ENCODE peak calls at places on chromosomes 11 and 22, in six cellular contexts. H is A549, J is endothelial cell of umbilical vein, U is K562, S is GM12878, B is HepG2. X is an unnamed sample.

GRCh38 chr22:49968831-49969661 is 8.5 kb downstream of the PIM3 start:
- DNase-seq in H (no peak), J (no peak), U (no peak), S (no peak), B (no peak), X (no peak)

GRCh38 chr22:32926600-32926999 is 125.1 kb downstream of the TIMP3 start:
- DNase-seq in H (peak), J (no peak), U (peak), S (no peak), B (peak), X (peak)

GRCh38 chr11:12789574-12789973 is 115.4 kb downstream of the TEAD1 start:
- DNase-seq in H (no peak), J (no peak), U (no peak), S (no peak), B (no peak), X (no peak)

GRCh38 chr22:19767427-19768380 is 7.1 kb downstream of the TBX1 start:
- DNase-seq in H (no peak), J (no peak), U (peak), S (no peak), B (peak), X (no peak)

GRCh38 chr11:103947566-103947919 is 88.9 kb upstream of the DDI1 start:
- DNase-seq in H (no peak), J (peak), U (no peak), S (no peak), B (no peak), X (no peak)

GRCh38 chr11:129557421-129557820 is 181.8 kb downstream of the BARX2 start:
- DNase-seq in H (no peak), J (no peak), U (no peak), S (no peak), B (no peak), X (no peak)

GRCh38 chr22:20437253-20438065 is at the start of gene SCARF2:
- DNase-seq in H (no peak), J (peak), U (peak), S (no peak), B (no peak), X (no peak)

GRCh38 chr11:70834277-70834940 is 418.0 kb downstream of the SHANK2 start:
- DNase-seq in H (no peak), J (no peak), U (no peak), S (no peak), B (no peak), X (no peak)

GRCh38 chr22:44550666-44551491 is 52.8 kb upstream of the RTL6 start:
- DNase-seq in H (peak), J (peak), U (no peak), S (peak), B (no peak), X (peak)

GRCh38 chr11:65695459-65696241 is 16.4 kb upstream of the KAT5 start:
- DNase-seq in H (no peak), J (peak), U (peak), S (no peak), B (peak), X (no peak)

GRCh38 chr11:75014129-75014528 is 25.4 kb downstream of the NEU3 start:
- DNase-seq in H (peak), J (peak), U (no peak), S (no peak), B (no peak), X (no peak)

GRCh38 chr11:72584293-72584921 is 89.8 kb downstream of the PDE2A start:
- DNase-seq in H (no peak), J (no peak), U (peak), S (no peak), B (no peak), X (no peak)

GRCh38 chr22:45155050-45155840 is 8.5 kb upstream of the NUP50 start:
- DNase-seq in H (no peak), J (peak), U (no peak), S (no peak), B (no peak), X (no peak)

GRCh38 chr11:108032800-108033199 is 24.1 kb downstream of the CUL5 start:
- DNase-seq in H (no peak), J (no peak), U (no peak), S (no peak), B (no peak), X (no peak)

GRCh38 chr22:36467042-36467810 is 14.2 kb downstream of the TXN2 start:
- DNase-seq in H (no peak), J (no peak), U (no peak), S (no peak), B (no peak), X (peak)

GRCh38 chr11:101718406-101718805 is 134.6 kb upstream of the TRPC6 start:
- DNase-seq in H (no peak), J (no peak), U (no peak), S (no peak), B (no peak), X (peak)

GRCh38 chr11:33743291-33743690 is 7.1 kb upstream of the CD59 start:
- DNase-seq in H (no peak), J (no peak), U (no peak), S (no peak), B (no peak), X (no peak)

GRCh38 chr22:32810241-32811133 is 9.0 kb downstream of the TIMP3 start:
- DNase-seq in H (no peak), J (no peak), U (no peak), S (no peak), B (no peak), X (no peak)

GRCh38 chr22:36930041-36930935 is 16.9 kb downstream of the CSF2RB start:
- DNase-seq in H (no peak), J (no peak), U (no peak), S (no peak), B (no peak), X (no peak)

GRCh38 chr22:42446151-42446550 is 13.9 kb upstream of the NFAM1 start:
- DNase-seq in H (no peak), J (no peak), U (no peak), S (no peak), B (no peak), X (no peak)

GRCh38 chr22:33717694-33718396 is 202.4 kb downstream of the LARGE1 start:
- DNase-seq in H (no peak), J (no peak), U (no peak), S (no peak), B (no peak), X (no peak)

GRCh38 chr22:18031670-18032454 is 7.5 kb upstream of the MICAL3 start:
- DNase-seq in H (peak), J (no peak), U (no peak), S (no peak), B (no peak), X (no peak)

GRCh38 chr22:47203554-47203991 is 441.1 kb downstream of the TBC1D22A start:
- DNase-seq in H (no peak), J (no peak), U (no peak), S (no peak), B (no peak), X (no peak)

GRCh38 chr11:15897211-15897960 is 459.0 kb downstream of the SOX6 start:
- DNase-seq in H (peak), J (no peak), U (no peak), S (no peak), B (no peak), X (no peak)

GRCh38 chr11:119721129-119722120 is 7.6 kb downstream of the NECTIN1 start:
- DNase-seq in H (peak), J (peak), U (peak), S (no peak), B (peak), X (no peak)

GRCh38 chr22:22045576-22046335 is 63.2 kb upstream of the TOP3B start:
- DNase-seq in H (no peak), J (no peak), U (no peak), S (no peak), B (no peak), X (no peak)

DNA sequence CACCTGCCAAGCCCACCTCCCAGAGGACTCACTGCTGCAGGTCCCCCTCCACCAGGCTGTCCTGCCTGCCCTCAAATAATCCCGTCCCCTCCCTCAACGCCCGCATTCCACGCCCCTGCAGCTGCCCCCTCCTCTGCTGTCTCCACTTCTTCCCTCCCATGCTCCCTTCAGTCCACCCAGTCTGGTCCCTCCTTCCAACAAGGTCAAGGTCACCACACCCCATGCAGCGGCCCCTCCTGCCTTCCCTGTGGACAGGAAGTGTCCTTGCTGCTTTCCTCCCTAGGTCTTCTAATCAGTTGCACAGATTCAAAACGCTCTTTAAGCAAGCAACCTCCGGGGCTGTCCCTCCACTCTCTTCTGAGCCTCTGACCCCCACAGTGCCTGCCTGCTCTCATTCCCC is 12.1 kb downstream of the MACROD1 start:
- DNase-seq in H (no peak), J (no peak), U (no peak), S (no peak), B (peak), X (no peak)
- TF ChIP-seq MYC in H (no peak), J (no peak), U (no peak), S (no peak), B (no peak), X (no peak)

DNA sequence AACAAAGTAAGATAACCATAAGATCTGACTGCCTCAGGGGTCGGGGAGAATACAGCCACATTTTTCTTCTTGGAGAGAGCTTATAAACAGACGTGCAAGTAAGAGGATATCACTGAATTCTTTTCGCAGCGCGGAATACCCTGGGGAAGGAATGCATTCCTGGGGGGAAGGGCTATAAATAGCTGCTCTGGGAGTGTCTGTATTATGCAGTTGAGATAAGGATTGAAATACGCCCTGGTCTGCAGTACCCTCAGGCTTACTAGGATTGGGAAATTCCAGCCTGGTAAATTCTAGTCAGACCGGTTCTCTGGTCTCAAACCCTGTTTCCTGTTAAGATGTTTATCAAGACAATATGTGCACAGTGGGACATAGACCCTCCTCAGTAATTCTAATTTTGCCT is 1491.7 kb upstream of the RAG2 start:
- DNase-seq in H (peak), J (no peak), U (no peak), S (no peak), B (no peak), X (no peak)
- TF ChIP-seq MYC in H (no peak), J (no peak), U (no peak), S (no peak), B (no peak), X (no peak)

DNA sequence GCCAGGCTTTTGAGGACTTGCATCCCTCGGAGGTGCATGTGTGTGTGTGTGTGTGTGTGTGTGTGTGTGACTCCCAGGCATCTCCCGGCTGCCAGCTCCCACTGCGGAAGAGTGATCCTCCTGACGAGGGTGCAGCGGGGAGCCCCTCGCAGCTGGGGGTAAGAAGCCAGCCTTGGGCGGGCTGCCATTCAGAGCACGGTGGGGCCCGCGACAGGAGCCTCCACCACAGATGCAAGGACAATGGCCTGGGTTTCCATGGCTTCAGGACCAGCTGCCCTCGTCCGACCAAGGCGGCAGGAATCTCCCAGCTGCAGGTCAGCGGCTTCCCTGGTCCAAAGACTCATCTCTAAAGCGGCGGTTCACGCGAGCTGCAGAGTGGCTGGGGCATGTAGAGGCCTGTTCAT is 908.5 kb downstream of the BRD1 start:
- DNase-seq in H (no peak), J (no peak), U (no peak), S (no peak), B (no peak), X (no peak)
- TF ChIP-seq MYC in H (no peak), J (no peak), U (no peak), S (no peak), B (no peak), X (no peak)

DNA sequence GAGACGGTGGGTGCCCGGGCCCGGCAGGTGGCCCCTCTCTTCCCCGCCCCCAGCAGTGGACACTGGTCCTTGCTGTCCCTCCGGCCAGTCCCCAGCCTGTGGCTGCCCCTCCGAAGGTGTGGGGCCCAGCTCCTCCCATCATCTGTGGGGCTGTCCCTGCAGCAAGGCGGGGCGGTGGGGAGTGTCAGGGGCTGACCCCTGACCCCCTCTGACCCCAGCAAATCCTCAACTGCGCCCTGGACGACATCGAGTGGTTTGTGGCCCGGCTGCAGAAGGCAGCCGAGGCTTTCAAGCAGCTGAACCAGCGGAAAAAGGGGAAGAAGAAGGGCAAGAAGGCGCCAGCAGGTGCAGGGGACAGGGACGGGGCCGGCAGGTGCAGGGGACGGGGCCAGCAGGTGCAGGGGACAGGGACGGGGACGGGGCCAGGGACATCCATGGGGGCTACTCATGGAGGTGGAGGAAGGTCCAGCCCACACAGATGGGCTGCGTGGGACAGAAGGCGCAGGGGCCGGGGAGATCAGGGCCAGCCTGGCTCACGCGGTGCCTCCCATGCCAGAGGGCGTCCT is 15.4 kb downstream of the EPS8L2 start:
- DNase-seq in H (no peak), J (no peak), U (no peak), S (no peak), B (no peak), X (no peak)
- TF ChIP-seq MYC in H (no peak), J (no peak), U (no peak), S (no peak), B (no peak), X (no peak)

DNA sequence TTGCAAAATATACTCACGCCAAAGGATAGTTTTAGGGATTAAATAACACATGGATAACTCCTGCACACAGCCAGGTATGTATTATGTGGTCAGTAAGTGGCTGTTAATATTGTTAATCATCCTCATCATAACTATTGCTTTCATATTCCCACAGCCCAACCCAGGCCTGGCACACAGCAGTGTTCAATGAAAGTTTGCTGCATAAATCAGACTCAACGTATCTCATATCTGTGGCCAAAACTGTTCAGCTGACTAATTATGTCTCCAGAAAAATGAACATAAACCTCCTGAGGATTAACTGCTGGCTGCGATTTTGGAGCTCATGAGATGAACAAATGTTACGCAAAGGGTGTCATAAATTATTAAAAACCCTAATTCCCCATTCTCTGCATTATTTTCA is 17.4 kb downstream of the ABCC8 start:
- DNase-seq in H (no peak), J (no peak), U (no peak), S (no peak), B (no peak), X (no peak)
- TF ChIP-seq MYC in H (no peak), J (no peak), U (no peak), S (no peak), B (no peak), X (no peak)

GRCh38 chr11:44967930-44968496 is 17.3 kb upstream of the TP53I11 start:
- DNase-seq in H (no peak), J (no peak), U (no peak), S (no peak), B (no peak), X (no peak)
- TF ChIP-seq MYC in H (no peak), J (no peak), U (no peak), S (no peak), B (no peak), X (no peak)